ENCODE peak calls at places on chromosomes 11 and 22, in seven cellular contexts. R is stimulated activated CD8-positive, alpha-beta memory T cell treated with anti-CD3 and anti-CD28 coated beads, Interleukin-7, amount 100 ng/mL, for 4 hours; U is activated T-helper 1 cell treated with anti-CD3 and anti-CD28 coated beads, Interleukin-12 subunit alpha, Interleukin-12 subunit beta, Interleukin-2, Interleukin-4 antibody, amounts not matched to agents 30 ng/mL and 10 ng/mL and 1 ng/mL, durations not matched to agents 14 hours and 24 hours and 36 hours; M is ELR; P is activated CD8-positive, alpha-beta T cell treated with anti-CD3 and anti-CD28 coated beads for 36 hours; W is GM18507; C is ovary. A is an unnamed sample.

GRCh38 chr11:84793318-84793717 is 833.8 kb downstream of the DLG2 start:
- DNase-seq in R (no peak), U (no peak), M (no peak), P (no peak), W (no peak), C (no peak), A (no peak)

GRCh38 chr11:3086671-3087150 is 29.5 kb upstream of the CARS1 start:
- DNase-seq in R (no peak), U (no peak), M (no peak), P (no peak), W (no peak), C (peak), A (no peak)

GRCh38 chr11:119445850-119446249 is 22.9 kb upstream of the THY1 start:
- DNase-seq in R (no peak), U (no peak), M (no peak), P (no peak), W (no peak), C (no peak), A (no peak)

GRCh38 chr11:13297917-13298356 is 20.3 kb downstream of the BMAL1 start:
- DNase-seq in R (no peak), U (peak), M (no peak), P (peak), W (no peak), C (no peak), A (no peak)

GRCh38 chr22:42091446-42091764 is 833 bp upstream of the NDUFA6 start:
- DNase-seq in R (no peak), U (no peak), M (no peak), P (peak), W (no peak), C (no peak), A (no peak)

GRCh38 chr11:8531312-8531711 is 62.7 kb downstream of the STK33 start:
- DNase-seq in R (no peak), U (no peak), M (no peak), P (no peak), W (no peak), C (no peak), A (peak)

GRCh38 chr11:118306556-118306955 is 2.0 kb downstream of the CD3E start:
- DNase-seq in R (peak), U (no peak), M (peak), P (peak), W (no peak), C (no peak), A (no peak)

GRCh38 chr22:30238136-30238535 is 8.4 kb downstream of the LIF start:
- DNase-seq in R (no peak), U (no peak), M (no peak), P (no peak), W (no peak), C (no peak), A (no peak)

GRCh38 chr22:44314425-44315067 is 1.8 kb upstream of the SHISAL1 start:
- DNase-seq in R (no peak), U (no peak), M (no peak), P (peak), W (no peak), C (no peak), A (no peak)

GRCh38 chr11:28107726-28108618 is at the start of the genes KIF18A and METTL15:
- DNase-seq in R (peak), U (peak), M (peak), P (peak), W (peak), C (peak), A (peak)

GRCh38 chr11:123194308-123195181 is 503 bp downstream of the CLMP start:
- DNase-seq in R (no peak), U (no peak), M (peak), P (no peak), W (no peak), C (peak), A (peak)

GRCh38 chr11:124643605-124644425 is 21.2 kb downstream of the TBRG1 start:
- DNase-seq in R (no peak), U (no peak), M (peak), P (no peak), W (no peak), C (no peak), A (no peak)

GRCh38 chr11:102157219-102157618 is 47.0 kb downstream of the YAP1 start:
- DNase-seq in R (no peak), U (no peak), M (peak), P (no peak), W (no peak), C (peak), A (no peak)

GRCh38 chr11:100849914-100850235 is 162.8 kb downstream of the ARHGAP42 start:
- DNase-seq in R (no peak), U (no peak), M (no peak), P (no peak), W (no peak), C (no peak), A (no peak)